ENCODE peak calls at places on chromosome X, in eight cellular contexts. F is islet precursor cell; T is cardiac muscle cell; U is NCI-H345; G is stimulated activated CD8-positive, alpha-beta memory T cell treated with anti-CD3 and anti-CD28 coated beads, Interleukin-4, amount 100 ng/mL, for 24 hours; H is nephron progenitor cell; D is NCI-H2081; W is germinal center. V is an unnamed sample.

GRCh38 chrX:141760761-141761160 is 62.2 kb upstream of the SPANXD start:
- DNase-seq in W (no peak), G (no peak), D (no peak), T (no peak), U (no peak), F (no peak), H (no peak), V (no peak)

GRCh38 chrX:142249721-142250120 is 44.6 kb upstream of the MAGEC2 start:
- DNase-seq in G (no peak), T (no peak), U (no peak), W (no peak), F (no peak), H (no peak), D (no peak), V (no peak)

GRCh38 chrX:96407043-96407442 is 277.6 kb upstream of the DIAPH2 start:
- DNase-seq in F (peak), T (no peak), W (no peak), D (no peak), U (no peak), H (no peak), G (no peak), V (no peak)

GRCh38 chrX:134658421-134658896 is at the start of gene PLAC1:
- DNase-seq in W (no peak), G (no peak), F (no peak), H (no peak), D (no peak), U (peak), T (no peak), V (no peak)

GRCh38 chrX:30689116-30689515 is 35.9 kb downstream of the GK start:
- DNase-seq in H (no peak), F (no peak), D (no peak), G (no peak), W (no peak), T (no peak), U (no peak), V (no peak)

GRCh38 chrX:15877380-15877779 is 22.8 kb upstream of the AP1S2 start:
- DNase-seq in W (no peak), G (no peak), H (no peak), T (no peak), D (no peak), F (no peak), U (no peak), V (no peak)

GRCh38 chrX:10570601-10571000 is 49.8 kb downstream of the MID1 start:
- DNase-seq in F (no peak), W (no peak), D (no peak), H (no peak), G (no peak), U (no peak), T (no peak), V (no peak)

GRCh38 chrX:2596050-2596449 is 95.0 kb upstream of the CD99 start:
- DNase-seq in H (no peak), W (no peak), G (no peak), D (no peak), T (no peak), U (no peak), F (no peak), V (no peak)

GRCh38 chrX:150364347-150365050 is 1.4 kb downstream of the MAMLD1 start:
- DNase-seq in W (peak), U (peak), G (no peak), T (peak), D (no peak), H (peak), F (peak), V (peak)